ENCODE peak calls at places on chromosomes 5 and 9, in six cellular contexts. One of them, this sample, is unnamed.

GRCh38 chr9:136191549-136192286 is 13.2 kb downstream of the LHX3 start:
- DNase-seq in sciatic nerve: no peak
- DNase-seq in PC-9: no peak
- DNase-seq in central memory CD4-positive, alpha-beta T cell: no peak
- DNase-seq in heart right ventricle: no peak
- DNase-seq in psoas muscle: no peak
- DNase-seq in this sample: no peak

GRCh38 chr9:127057970-127058644 is 64.3 kb downstream of the ANGPTL2 start:
- DNase-seq in psoas muscle: peak
- DNase-seq in PC-9: no peak
- DNase-seq in sciatic nerve: no peak
- DNase-seq in central memory CD4-positive, alpha-beta T cell: no peak
- DNase-seq in heart right ventricle: peak
- DNase-seq in this sample: peak

GRCh38 chr5:453725-454481 is 10.9 kb downstream of the EXOC3 start:
- DNase-seq in PC-9: no peak
- DNase-seq in heart right ventricle: peak
- DNase-seq in psoas muscle: peak
- DNase-seq in sciatic nerve: peak
- DNase-seq in central memory CD4-positive, alpha-beta T cell: no peak
- DNase-seq in this sample: no peak

GRCh38 chr9:76626980-76627379 is 137.3 kb upstream of the PCA3 start:
- DNase-seq in psoas muscle: no peak
- DNase-seq in heart right ventricle: no peak
- DNase-seq in PC-9: no peak
- DNase-seq in central memory CD4-positive, alpha-beta T cell: no peak
- DNase-seq in sciatic nerve: no peak
- DNase-seq in this sample: no peak

GRCh38 chr9:35110327-35110758 is 5.3 kb downstream of the ATOSB start:
- DNase-seq in PC-9: no peak
- DNase-seq in psoas muscle: peak
- DNase-seq in sciatic nerve: no peak
- DNase-seq in heart right ventricle: no peak
- DNase-seq in central memory CD4-positive, alpha-beta T cell: no peak
- DNase-seq in this sample: no peak

GRCh38 chr9:130756460-130757152 is 63.0 kb downstream of the EXOSC2 start:
- DNase-seq in sciatic nerve: no peak
- DNase-seq in PC-9: no peak
- DNase-seq in central memory CD4-positive, alpha-beta T cell: no peak
- DNase-seq in psoas muscle: no peak
- DNase-seq in heart right ventricle: no peak
- DNase-seq in this sample: no peak

GRCh38 chr5:61640631-61641030 is 308.6 kb downstream of the ZSWIM6 start:
- DNase-seq in psoas muscle: no peak
- DNase-seq in central memory CD4-positive, alpha-beta T cell: no peak
- DNase-seq in PC-9: no peak
- DNase-seq in heart right ventricle: no peak
- DNase-seq in sciatic nerve: no peak
- DNase-seq in this sample: no peak

GRCh38 chr5:63451188-63451587 is 511.1 kb downstream of the HTR1A start:
- DNase-seq in heart right ventricle: no peak
- DNase-seq in psoas muscle: no peak
- DNase-seq in sciatic nerve: no peak
- DNase-seq in PC-9: no peak
- DNase-seq in central memory CD4-positive, alpha-beta T cell: no peak
- DNase-seq in this sample: no peak

GRCh38 chr9:34139477-34140146 is 13.1 kb upstream of the DCAF12 start:
- DNase-seq in PC-9: no peak
- DNase-seq in central memory CD4-positive, alpha-beta T cell: no peak
- DNase-seq in sciatic nerve: no peak
- DNase-seq in heart right ventricle: no peak
- DNase-seq in psoas muscle: no peak
- DNase-seq in this sample: peak

GRCh38 chr9:121640076-121640475 is 11.4 kb upstream of the DAB2IP start:
- DNase-seq in heart right ventricle: peak
- DNase-seq in sciatic nerve: no peak
- DNase-seq in PC-9: no peak
- DNase-seq in psoas muscle: peak
- DNase-seq in central memory CD4-positive, alpha-beta T cell: no peak
- DNase-seq in this sample: peak

GRCh38 chr9:112774006-112774996 is 23.7 kb downstream of the SNX30 start:
- DNase-seq in psoas muscle: no peak
- DNase-seq in PC-9: no peak
- DNase-seq in sciatic nerve: no peak
- DNase-seq in heart right ventricle: no peak
- DNase-seq in central memory CD4-positive, alpha-beta T cell: no peak
- DNase-seq in this sample: no peak

GRCh38 chr9:17824191-17824926 is 245.5 kb downstream of the SH3GL2 start:
- DNase-seq in central memory CD4-positive, alpha-beta T cell: no peak
- DNase-seq in PC-9: no peak
- DNase-seq in psoas muscle: no peak
- DNase-seq in sciatic nerve: no peak
- DNase-seq in heart right ventricle: no peak
- DNase-seq in this sample: no peak

GRCh38 chr5:75670571-75670970 is 46.7 kb downstream of the POC5 start:
- DNase-seq in psoas muscle: no peak
- DNase-seq in heart right ventricle: no peak
- DNase-seq in PC-9: no peak
- DNase-seq in sciatic nerve: no peak
- DNase-seq in central memory CD4-positive, alpha-beta T cell: no peak
- DNase-seq in this sample: no peak

GRCh38 chr9:119435066-119435465 is 65.8 kb upstream of the BRINP1 start:
- DNase-seq in sciatic nerve: no peak
- DNase-seq in heart right ventricle: no peak
- DNase-seq in psoas muscle: no peak
- DNase-seq in central memory CD4-positive, alpha-beta T cell: no peak
- DNase-seq in PC-9: no peak
- DNase-seq in this sample: no peak

This sample was measured in right cardiac atrium.